ENCODE peak calls at places on chromosomes 1 and 21, in ten cellular contexts. W, T, U, F, J, P, Q, S, E and Y are unnamed samples.

GRCh38 chr1:15526021-15526489 is 593 bp upstream of the DNAJC16 start:
- DNase-seq in W (no peak), T (no peak), U (no peak), F (no peak), J (no peak), P (no peak), Q (no peak), S (no peak), E (no peak), Y (no peak)

GRCh38 chr1:210792703-210793102 is 341.2 kb downstream of the KCNH1 start:
- DNase-seq in W (no peak), T (no peak), U (no peak), F (no peak), J (no peak), P (no peak), Q (no peak), S (no peak), E (peak; percentile 72), Y (no peak)

GRCh38 chr21:25809013-25809412 is 74.2 kb downstream of the GABPA start:
- DNase-seq in W (no peak), T (no peak), U (no peak), F (no peak), J (no peak), P (no peak), Q (no peak), S (no peak), E (no peak), Y (no peak)

GRCh38 chr1:58741689-58742553 is 41.9 kb downstream of the JUN start:
- DNase-seq in W (no peak), T (no peak), U (no peak), F (no peak), J (no peak), P (no peak), Q (no peak), S (no peak), E (no peak), Y (no peak)

GRCh38 chr1:28021064-28021463 is 61.3 kb downstream of the XKR8 start:
- DNase-seq in W (no peak), T (peak; percentile 9), U (no peak), F (no peak), J (peak; percentile 12), P (no peak), Q (no peak), S (no peak), E (no peak), Y (no peak)

GRCh38 chr1:182229907-182230522 is 161.6 kb downstream of the GLUL start:
- DNase-seq in W (no peak), T (no peak), U (no peak), F (no peak), J (no peak), P (no peak), Q (no peak), S (peak; percentile 19), E (no peak), Y (no peak)

GRCh38 chr21:42490735-42491134 is 5.3 kb downstream of the RSPH1 start:
- DNase-seq in W (no peak), T (no peak), U (no peak), F (no peak), J (no peak), P (peak; percentile 2), Q (no peak), S (no peak), E (no peak), Y (no peak)

GRCh38 chr1:205630241-205630640 is 1.6 kb downstream of the ELK4 start:
- DNase-seq in W (no peak), T (no peak), U (no peak), F (no peak), J (peak; percentile 12), P (no peak), Q (no peak), S (no peak), E (no peak), Y (no peak)

GRCh38 chr1:53411541-53412152 is 47.6 kb upstream of the DMRTB1 start:
- DNase-seq in W (no peak), T (no peak), U (no peak), F (no peak), J (no peak), P (no peak), Q (no peak), S (no peak), E (no peak), Y (no peak)

GRCh38 chr1:235093013-235093618 is 35.5 kb downstream of the TOMM20 start:
- DNase-seq in W (peak; percentile 49), T (peak; percentile 90), U (no peak), F (no peak), J (peak; percentile 32), P (peak; percentile 72), Q (no peak), S (peak; percentile 81), E (peak; percentile 74), Y (no peak)

GRCh38 chr1:175599212-175599681 is 144.1 kb downstream of the TNR start:
- DNase-seq in W (peak; percentile 58), T (no peak), U (no peak), F (no peak), J (no peak), P (peak; percentile 30), Q (peak; percentile 51), S (peak; percentile 57), E (no peak), Y (no peak)